ENCODE peak calls at places on chromosomes 7 and 10, in five cellular contexts. One of them, this sample, is unnamed.

GRCh38 chr7:2934211-2934731 is 90.2 kb upstream of the GNA12 start:
- DNase-seq in astrocyte: peak
- DNase-seq in caudate nucleus: no peak
- DNase-seq in OCI-LY7: no peak
- DNase-seq in transverse colon: no peak
- DNase-seq in this sample: no peak

GRCh38 chr10:61304751-61305150 is 148.4 kb downstream of the TMEM26 start:
- DNase-seq in astrocyte: peak
- DNase-seq in caudate nucleus: no peak
- DNase-seq in OCI-LY7: no peak
- DNase-seq in transverse colon: no peak
- DNase-seq in this sample: no peak

GRCh38 chr7:141928147-141928894 is 12.1 kb downstream of the OR9A4 start:
- DNase-seq in astrocyte: no peak
- DNase-seq in caudate nucleus: no peak
- DNase-seq in OCI-LY7: no peak
- DNase-seq in transverse colon: no peak
- DNase-seq in this sample: no peak

GRCh38 chr10:92241158-92241500 is 49.7 kb downstream of the CPEB3 start:
- DNase-seq in astrocyte: peak
- DNase-seq in caudate nucleus: peak
- DNase-seq in OCI-LY7: no peak
- DNase-seq in transverse colon: peak
- DNase-seq in this sample: peak

GRCh38 chr7:156994417-156994816 is 16.0 kb downstream of the MNX1 start:
- DNase-seq in astrocyte: no peak
- DNase-seq in caudate nucleus: no peak
- DNase-seq in OCI-LY7: no peak
- DNase-seq in transverse colon: no peak
- DNase-seq in this sample: no peak

GRCh38 chr7:30470163-30470770 is 8.3 kb downstream of the NOD1 start:
- DNase-seq in astrocyte: peak
- DNase-seq in caudate nucleus: no peak
- DNase-seq in OCI-LY7: no peak
- DNase-seq in transverse colon: no peak
- DNase-seq in this sample: peak

GRCh38 chr10:4943821-4944220 is 19.4 kb upstream of the AKR1C1 start:
- DNase-seq in astrocyte: no peak
- DNase-seq in caudate nucleus: no peak
- DNase-seq in OCI-LY7: no peak
- DNase-seq in transverse colon: no peak
- DNase-seq in this sample: no peak

GRCh38 chr7:95781967-95782586 is 9.7 kb downstream of the DYNC1I1 start:
- DNase-seq in astrocyte: no peak
- DNase-seq in caudate nucleus: no peak
- DNase-seq in OCI-LY7: no peak
- DNase-seq in transverse colon: no peak
- DNase-seq in this sample: no peak

GRCh38 chr10:42753126-42753506 is 29.5 kb upstream of the BMS1 start:
- DNase-seq in astrocyte: peak
- DNase-seq in caudate nucleus: peak
- DNase-seq in OCI-LY7: no peak
- DNase-seq in transverse colon: peak
- DNase-seq in this sample: peak

GRCh38 chr7:97555845-97556431 is 175.9 kb upstream of the TAC1 start:
- DNase-seq in astrocyte: no peak
- DNase-seq in caudate nucleus: no peak
- DNase-seq in OCI-LY7: no peak
- DNase-seq in transverse colon: no peak
- DNase-seq in this sample: no peak

GRCh38 chr10:9188022-9188810 is 1133.7 kb downstream of the GATA3 start:
- DNase-seq in astrocyte: no peak
- DNase-seq in caudate nucleus: no peak
- DNase-seq in OCI-LY7: no peak
- DNase-seq in transverse colon: no peak
- DNase-seq in this sample: no peak

GRCh38 chr7:127396184-127396583 is 3.7 kb upstream of the ZNF800 start:
- DNase-seq in astrocyte: no peak
- DNase-seq in caudate nucleus: no peak
- DNase-seq in OCI-LY7: peak
- DNase-seq in transverse colon: no peak
- DNase-seq in this sample: peak

GRCh38 chr7:64876792-64877713 is 26.0 kb upstream of the ZNF273 start:
- DNase-seq in astrocyte: no peak
- DNase-seq in caudate nucleus: peak
- DNase-seq in OCI-LY7: no peak
- DNase-seq in transverse colon: peak
- DNase-seq in this sample: peak

GRCh38 chr7:138663741-138664710 is 37.1 kb downstream of the SVOPL start:
- DNase-seq in astrocyte: no peak
- DNase-seq in caudate nucleus: no peak
- DNase-seq in OCI-LY7: no peak
- DNase-seq in transverse colon: peak
- DNase-seq in this sample: peak

GRCh38 chr10:17993361-17993760 is 41.6 kb downstream of the SLC39A12 start:
- DNase-seq in astrocyte: peak
- DNase-seq in caudate nucleus: no peak
- DNase-seq in OCI-LY7: no peak
- DNase-seq in transverse colon: no peak
- DNase-seq in this sample: no peak

GRCh38 chr7:94366827-94367226 is 27.9 kb upstream of the COL1A2 start:
- DNase-seq in astrocyte: no peak
- DNase-seq in caudate nucleus: no peak
- DNase-seq in OCI-LY7: no peak
- DNase-seq in transverse colon: no peak
- DNase-seq in this sample: no peak

GRCh38 chr10:12631216-12631615 is 281.9 kb downstream of the CAMK1D start:
- DNase-seq in astrocyte: no peak
- DNase-seq in caudate nucleus: no peak
- DNase-seq in OCI-LY7: no peak
- DNase-seq in transverse colon: no peak
- DNase-seq in this sample: no peak

GRCh38 chr7:917255-918117 is 37.0 kb downstream of the ADAP1 start:
- DNase-seq in astrocyte: no peak
- DNase-seq in caudate nucleus: no peak
- DNase-seq in OCI-LY7: no peak
- DNase-seq in transverse colon: peak
- DNase-seq in this sample: no peak

GRCh38 chr7:114988755-114989154 is 66.9 kb downstream of the MDFIC start:
- DNase-seq in astrocyte: peak
- DNase-seq in caudate nucleus: no peak
- DNase-seq in OCI-LY7: no peak
- DNase-seq in transverse colon: peak
- DNase-seq in this sample: peak

GRCh38 chr10:130350996-130351395 is 214.8 kb downstream of the GLRX3 start:
- DNase-seq in astrocyte: no peak
- DNase-seq in caudate nucleus: no peak
- DNase-seq in OCI-LY7: no peak
- DNase-seq in transverse colon: no peak
- DNase-seq in this sample: no peak

GRCh38 chr7:1223196-1224092 is 9.2 kb upstream of the UNCX start:
- DNase-seq in astrocyte: no peak
- DNase-seq in caudate nucleus: no peak
- DNase-seq in OCI-LY7: peak
- DNase-seq in transverse colon: no peak
- DNase-seq in this sample: no peak

GRCh38 chr10:72898616-72899015 is 5.1 kb downstream of the OIT3 start:
- DNase-seq in astrocyte: no peak
- DNase-seq in caudate nucleus: no peak
- DNase-seq in OCI-LY7: no peak
- DNase-seq in transverse colon: no peak
- DNase-seq in this sample: no peak

GRCh38 chr7:5773661-5774086 is 7.8 kb downstream of the RNF216 start:
- DNase-seq in astrocyte: peak
- DNase-seq in caudate nucleus: no peak
- DNase-seq in OCI-LY7: no peak
- DNase-seq in transverse colon: no peak
- DNase-seq in this sample: peak

GRCh38 chr7:117756586-117756985 is 116.7 kb downstream of the CTTNBP2 start:
- DNase-seq in astrocyte: no peak
- DNase-seq in caudate nucleus: no peak
- DNase-seq in OCI-LY7: no peak
- DNase-seq in transverse colon: no peak
- DNase-seq in this sample: no peak
- H3K27ac ChIP-seq in astrocyte: no peak
- H3K27ac ChIP-seq in caudate nucleus: peak
- H3K27ac ChIP-seq in OCI-LY7: no peak
- H3K27ac ChIP-seq in transverse colon: no peak
- H3K27ac ChIP-seq in this sample: peak

DNA sequence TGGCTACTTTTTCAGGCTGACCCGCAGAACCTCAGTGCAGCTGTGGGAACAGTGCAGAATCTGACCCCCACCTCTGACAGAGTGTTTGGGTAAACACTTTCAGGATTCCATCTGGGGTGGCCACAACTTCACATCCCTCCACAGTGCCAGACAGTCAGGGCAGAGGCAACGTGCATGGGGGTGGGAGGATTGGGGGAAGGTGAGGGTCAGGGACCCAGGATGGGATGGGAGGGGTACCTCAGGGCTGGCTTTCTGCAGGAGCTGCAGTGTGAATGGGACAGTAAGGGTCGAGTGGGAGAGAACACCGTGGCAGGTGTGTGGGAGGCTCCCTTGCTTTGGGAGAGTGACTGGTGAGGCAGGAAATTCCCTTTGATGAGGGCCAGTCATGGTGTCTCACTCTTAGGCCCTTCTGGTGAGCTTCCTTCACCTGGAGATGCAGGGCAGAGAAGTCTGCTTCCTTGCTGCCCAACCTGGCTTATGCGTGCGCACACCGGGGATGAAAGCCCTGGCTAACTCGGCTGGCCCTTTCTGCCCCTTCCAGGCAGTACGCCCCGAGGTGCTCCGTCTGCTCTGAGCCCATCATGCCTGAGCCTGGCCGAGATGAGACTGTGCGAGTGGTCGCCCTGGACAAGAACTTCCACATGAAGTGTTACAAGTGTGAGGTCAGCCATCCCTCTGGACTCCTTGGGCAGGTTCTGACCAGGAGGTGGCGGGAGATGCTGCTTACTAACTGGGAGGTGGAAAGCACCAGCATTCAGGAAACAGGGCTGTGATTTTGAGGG is 8.4 kb downstream of the ZYX start:
- DNase-seq in astrocyte: no peak
- DNase-seq in caudate nucleus: no peak
- DNase-seq in OCI-LY7: no peak
- DNase-seq in transverse colon: no peak
- DNase-seq in this sample: no peak
- H3K27ac ChIP-seq in astrocyte: no peak
- H3K27ac ChIP-seq in caudate nucleus: no peak
- H3K27ac ChIP-seq in OCI-LY7: no peak
- H3K27ac ChIP-seq in transverse colon: peak
- H3K27ac ChIP-seq in this sample: no peak

GRCh38 chr10:71316786-71317160 is 2.3 kb upstream of the SLC29A3 start:
- DNase-seq in astrocyte: no peak
- DNase-seq in caudate nucleus: no peak
- DNase-seq in OCI-LY7: no peak
- DNase-seq in transverse colon: no peak
- DNase-seq in this sample: no peak

GRCh38 chr10:71319042-71319799 is at the start of gene SLC29A3:
- DNase-seq in astrocyte: peak
- DNase-seq in caudate nucleus: peak
- DNase-seq in OCI-LY7: peak
- DNase-seq in transverse colon: peak
- DNase-seq in this sample: peak

GRCh38 chr10:71321386-71321785 is 2.3 kb downstream of the SLC29A3 start:
- DNase-seq in astrocyte: no peak
- DNase-seq in caudate nucleus: no peak
- DNase-seq in OCI-LY7: no peak
- DNase-seq in transverse colon: no peak
- DNase-seq in this sample: no peak

GRCh38 chr10:71320592-71320991 is 1.5 kb downstream of the SLC29A3 start:
- DNase-seq in astrocyte: no peak
- DNase-seq in caudate nucleus: no peak
- DNase-seq in OCI-LY7: no peak
- DNase-seq in transverse colon: no peak
- DNase-seq in this sample: no peak

GRCh38 chr10:71319800-71320392 is 837 bp downstream of the SLC29A3 start:
- DNase-seq in astrocyte: no peak
- DNase-seq in caudate nucleus: no peak
- DNase-seq in OCI-LY7: no peak
- DNase-seq in transverse colon: no peak
- DNase-seq in this sample: no peak
- H3K27ac ChIP-seq in astrocyte: no peak
- H3K27ac ChIP-seq in caudate nucleus: peak
- H3K27ac ChIP-seq in OCI-LY7: no peak
- H3K27ac ChIP-seq in transverse colon: peak
- H3K27ac ChIP-seq in this sample: peak

GRCh38 chr10:68871105-68871711 is 29.9 kb upstream of the DDX50 start:
- DNase-seq in astrocyte: peak
- DNase-seq in caudate nucleus: no peak
- DNase-seq in OCI-LY7: no peak
- DNase-seq in transverse colon: no peak
- DNase-seq in this sample: no peak
- H3K27ac ChIP-seq in astrocyte: peak
- H3K27ac ChIP-seq in caudate nucleus: peak
- H3K27ac ChIP-seq in OCI-LY7: no peak
- H3K27ac ChIP-seq in transverse colon: peak
- H3K27ac ChIP-seq in this sample: no peak

DNA sequence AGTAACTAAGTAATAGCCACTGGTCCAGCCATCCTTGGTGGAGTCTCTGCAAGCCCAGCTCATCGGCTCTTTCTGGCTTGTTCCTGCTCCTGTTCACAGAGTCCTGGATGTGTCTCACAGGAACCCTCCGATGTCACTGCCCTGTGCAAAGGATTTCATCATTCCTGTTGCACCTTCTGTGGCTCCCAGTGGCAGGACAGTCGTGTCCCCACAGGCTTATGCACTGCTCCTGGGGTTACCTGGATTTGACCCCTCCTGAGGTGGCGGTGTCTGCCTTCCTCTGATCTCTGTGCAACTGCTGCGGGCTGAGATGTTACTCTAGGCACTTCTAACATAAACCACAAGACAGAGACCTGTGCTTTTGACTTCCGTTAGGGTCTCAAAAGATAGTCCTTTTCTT is 30.6 kb downstream of the APBB1IP start:
- DNase-seq in astrocyte: no peak
- DNase-seq in caudate nucleus: no peak
- DNase-seq in OCI-LY7: peak
- DNase-seq in transverse colon: peak
- DNase-seq in this sample: no peak
- H3K27ac ChIP-seq in astrocyte: peak
- H3K27ac ChIP-seq in caudate nucleus: no peak
- H3K27ac ChIP-seq in OCI-LY7: peak
- H3K27ac ChIP-seq in transverse colon: no peak
- H3K27ac ChIP-seq in this sample: peak